ENCODE peak calls at places on chromosome 7, in seven cellular contexts. P is cardiac fibroblast, V is upper lobe of right lung, O is HFF-Myc, I is AG09309, Z is ascending aorta, C is psoas muscle. U is an unnamed sample.

GRCh38 chr7:130400120-130400572 is 19.9 kb downstream of the CPA1 start:
- DNase-seq in P (no peak), C (no peak), Z (no peak), O (no peak), V (no peak), I (peak; percentile 94), U (peak; percentile 44)

GRCh38 chr7:45001138-45001694 is 1.2 kb downstream of the CCM2 start:
- DNase-seq in P (peak; percentile 35), I (no peak), C (no peak), V (peak; percentile 62), O (no peak), Z (no peak), U (no peak)

GRCh38 chr7:70569335-70569819 is 562.6 kb upstream of the GALNT17 start:
- DNase-seq in O (no peak), V (no peak), I (no peak), C (no peak), P (no peak), Z (no peak), U (no peak)

GRCh38 chr7:41027428-41028115 is 675.3 kb downstream of the INHBA start:
- DNase-seq in C (no peak), P (peak; percentile 96), O (peak; percentile 91), I (peak; percentile 97), V (no peak), Z (no peak), U (peak; percentile 87)

GRCh38 chr7:80135306-80136104 is 874 bp downstream of the GNAI1 start:
- DNase-seq in O (no peak), P (peak; percentile 46), I (no peak), V (no peak), Z (no peak), C (no peak), U (peak; percentile 29)

GRCh38 chr7:55124989-55125875 is 106.4 kb downstream of the EGFR start:
- DNase-seq in V (no peak), O (no peak), I (no peak), C (peak; percentile 61), P (peak; percentile 54), Z (no peak), U (no peak)

GRCh38 chr7:154438571-154438970 is 386.4 kb downstream of the DPP6 start:
- DNase-seq in V (no peak), C (no peak), I (no peak), P (no peak), Z (no peak), O (no peak), U (no peak)

GRCh38 chr7:33986951-33987948 is 81.9 kb downstream of the BMPER start:
- DNase-seq in P (peak; percentile 99), O (peak; percentile 100), V (no peak), Z (no peak), I (peak; percentile 98), C (no peak), U (peak; percentile 97)

GRCh38 chr7:73623798-73624668 is at the start of gene MLXIPL:
- DNase-seq in P (peak; percentile 42), Z (peak; percentile 76), O (no peak), V (peak; percentile 94), I (no peak), C (peak; percentile 93), U (peak; percentile 26)

GRCh38 chr7:103813970-103814369 is 175.5 kb downstream of the RELN start:
- DNase-seq in I (no peak), P (no peak), Z (no peak), O (no peak), V (no peak), C (no peak), U (no peak)

GRCh38 chr7:44958645-44959344 is 20.0 kb downstream of the MYO1G start:
- DNase-seq in Z (no peak), C (no peak), O (peak; percentile 64), V (no peak), P (no peak), I (no peak), U (no peak)

GRCh38 chr7:82430518-82431465 is 12.8 kb downstream of the CACNA2D1 start:
- DNase-seq in I (peak; percentile 79), C (no peak), P (peak; percentile 17), Z (no peak), O (no peak), V (no peak), U (peak; percentile 23)

GRCh38 chr7:47497367-47498096 is 84.4 kb downstream of the TNS3 start:
- DNase-seq in O (no peak), V (no peak), I (no peak), P (no peak), C (no peak), Z (no peak), U (no peak)
- H3K4me3 ChIP-seq in O (no peak overlapping the region), V (no peak overlapping the region), I (no peak overlapping the region), P (no peak overlapping the region), C (no peak overlapping the region), Z (no peak overlapping the region), U (no peak overlapping the region)

GRCh38 chr7:159023216-159023615 is 121.5 kb downstream of the VIPR2 start:
- DNase-seq in C (peak; percentile 36), O (no peak), P (no peak), V (no peak), I (no peak), Z (peak; percentile 45), U (no peak)

GRCh38 chr7:159019111-159019510 is 125.6 kb downstream of the VIPR2 start:
- DNase-seq in C (peak; percentile 30), V (no peak), P (no peak), Z (no peak), O (no peak), I (no peak), U (no peak)

GRCh38 chr7:159023746-159024145 is 120.9 kb downstream of the VIPR2 start:
- DNase-seq in O (no peak), I (no peak), V (no peak), C (no peak), P (no peak), Z (peak; percentile 24), U (no peak)

GRCh38 chr7:159022238-159022993 is 122.3 kb downstream of the VIPR2 start:
- DNase-seq in V (no peak), C (no peak), I (no peak), Z (peak; percentile 52), O (no peak), P (no peak), U (no peak)

GRCh38 chr7:159020987-159021386 is 123.7 kb downstream of the VIPR2 start:
- DNase-seq in O (no peak), I (no peak), V (no peak), P (no peak), C (peak; percentile 20), Z (peak; percentile 50), U (no peak)
- TF ChIP-seq CTCF in O (no peak), I (no peak), V (no peak), P (no peak), C (no peak), Z (no peak), U (no peak)

GRCh38 chr7:101605611-101606010 is 23.5 kb downstream of the MYL10 start:
- DNase-seq in P (no peak), O (no peak), C (no peak), I (no peak), Z (no peak), V (no peak), U (no peak)
- H3K4me3 ChIP-seq in P (no peak overlapping the region), O (no peak overlapping the region), C (no peak overlapping the region), I (no peak overlapping the region), Z (no peak overlapping the region), V (no peak overlapping the region), U (no peak overlapping the region)

GRCh38 chr7:684416-684815 is 42.1 kb upstream of the DNAAF5 start:
- DNase-seq in Z (no peak), V (peak; percentile 31), P (no peak), O (no peak), C (peak; percentile 17), I (no peak), U (no peak)
- TF ChIP-seq CTCF in Z (no peak), V (no peak), P (no peak), O (no peak), C (no peak), I (no peak), U (no peak)

DNA sequence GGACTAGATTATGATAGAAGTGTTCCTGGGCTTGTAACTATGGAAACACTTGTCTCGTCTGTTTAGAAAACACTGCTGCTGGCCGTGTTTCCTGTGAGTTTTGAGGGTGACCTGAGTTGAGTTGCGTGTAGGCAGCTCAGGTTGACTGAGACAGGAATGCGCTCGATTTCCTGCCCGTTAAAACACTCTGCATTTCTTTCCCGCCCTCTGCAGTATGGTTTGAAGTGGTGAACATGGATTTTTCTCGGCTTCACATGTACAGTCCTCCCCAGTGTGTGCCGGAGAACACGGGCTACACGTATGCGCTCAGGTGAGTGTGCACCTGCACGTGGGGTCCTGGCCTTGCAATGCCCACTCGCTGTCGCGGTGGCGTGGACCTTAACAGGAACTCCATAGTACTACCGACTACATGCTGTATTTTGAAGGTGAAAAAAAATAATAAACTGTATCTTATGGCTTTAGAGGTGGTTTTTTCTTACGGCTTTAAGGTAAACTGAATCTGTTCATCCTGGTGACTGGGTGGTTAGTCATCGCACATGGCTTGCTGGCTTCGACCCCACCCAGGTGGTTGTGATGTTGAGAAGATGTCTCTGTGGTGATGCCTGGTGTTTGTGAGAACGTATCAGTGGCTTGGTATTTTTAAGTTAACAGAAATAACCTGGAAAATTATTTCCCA is at the start of gene SUN1:
- DNase-seq in O (no peak), I (peak; percentile 39), V (no peak), Z (no peak), P (peak; percentile 82), C (no peak), U (peak; percentile 84)
- H3K4me3 ChIP-seq in O (peak within 1 kb of the TSS; percentile 18), I (peak within 1 kb of the TSS; percentile 17), V (peak within 1 kb of the TSS; percentile 12), Z (peak within 1 kb of the TSS; percentile 51), P (no peak within 1 kb of the TSS), C (peak within 1 kb of the TSS; percentile 54), U (peak within 1 kb of the TSS; percentile 27)

DNA sequence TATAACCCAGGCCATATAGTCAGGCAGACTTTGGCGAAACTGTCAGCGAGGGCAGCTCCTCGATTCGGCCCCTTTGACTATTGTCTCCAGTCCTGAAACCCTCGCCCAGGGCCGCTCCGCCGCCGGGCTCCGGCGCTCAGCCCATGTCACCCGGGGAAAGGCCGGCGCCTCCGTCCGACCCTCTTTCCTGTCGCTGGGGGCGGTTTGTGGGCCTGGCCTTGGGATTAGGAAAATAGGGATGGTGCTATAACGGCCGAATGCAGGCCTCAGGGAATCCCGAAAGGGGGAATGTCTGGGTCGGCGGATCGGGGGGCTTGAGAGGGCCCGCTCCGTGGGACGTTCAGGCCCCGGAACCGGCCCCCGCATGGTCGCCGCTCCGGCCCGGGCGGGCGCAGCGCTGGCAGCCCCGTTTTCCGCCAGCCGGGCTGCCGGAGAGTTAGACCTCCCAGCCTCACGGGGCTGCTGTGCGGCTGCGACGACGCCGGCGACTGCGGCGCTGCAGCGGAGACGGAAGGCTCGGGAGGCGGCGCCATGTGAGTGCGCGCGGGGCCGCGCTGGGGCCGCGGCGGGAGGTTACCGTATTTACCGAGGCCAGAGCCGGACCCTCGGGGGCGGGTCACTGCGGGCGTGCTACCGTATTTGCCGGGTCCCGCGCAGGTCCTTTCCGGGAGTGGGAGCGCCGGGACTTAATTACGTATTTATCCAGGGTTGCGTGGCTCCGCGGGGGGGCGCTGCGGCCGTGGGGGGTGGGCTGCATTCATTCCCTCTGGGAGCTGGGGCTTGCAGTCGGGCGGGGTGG is 25.9 kb downstream of the ZNF775 start:
- DNase-seq in V (peak; percentile 94), Z (peak; percentile 92), I (peak; percentile 49), C (peak; percentile 95), P (peak; percentile 89), O (peak; percentile 55), U (peak; percentile 91)
- TF ChIP-seq CTCF in V (peak; percentile 7), Z (no peak), I (no peak), C (no peak), P (no peak), O (peak; percentile 11), U (no peak)

U was measured in fibroblast of pulmonary artery.